ENCODE peak calls at places on chromosomes 7 and 10, in six cellular contexts. O is RWPE1; S is activated naive CD4-positive, alpha-beta T cell; H is DMS53; J is tibial artery; T is stimulated activated CD4-positive, alpha-beta T cell treated with anti-CD3 and anti-CD28 coated beads, TNF-alpha, amount 100 ng/mL, for 24 hours. N is an unnamed sample.

GRCh38 chr7:100486753-100487446 is 3.2 kb downstream of the NYAP1 start:
- DNase-seq in O (peak; percentile 40), S (no peak), H (peak; percentile 73), J (no peak), T (no peak), N (no peak)

GRCh38 chr10:88848499-88848898 is 3.1 kb downstream of the ANKRD22 start:
- DNase-seq in O (peak; percentile 56), S (no peak), H (peak; percentile 44), J (no peak), T (no peak), N (no peak)

GRCh38 chr10:93126484-93127052 is 52.9 kb downstream of the CYP26A1 start:
- DNase-seq in O (no peak), S (no peak), H (peak; percentile 46), J (no peak), T (no peak), N (no peak)

GRCh38 chr7:27899601-27900000 is 159.6 kb downstream of the TAX1BP1 start:
- DNase-seq in O (no peak), S (no peak), H (no peak), J (no peak), T (peak; percentile 6), N (no peak)

GRCh38 chr10:69421611-69422308 is 5.0 kb upstream of the TACR2 start:
- DNase-seq in O (no peak), S (no peak), H (peak; percentile 98), J (no peak), T (no peak), N (no peak)

GRCh38 chr7:134932707-134933370 is 53.5 kb upstream of the AGBL3 start:
- DNase-seq in O (no peak), S (no peak), H (no peak), J (peak; percentile 91), T (no peak), N (no peak)

GRCh38 chr7:16753932-16754571 is 497 bp downstream of the TSPAN13 start:
- DNase-seq in O (peak; percentile 41), S (no peak), H (peak; percentile 78), J (no peak), T (peak; percentile 8), N (no peak)

GRCh38 chr7:27182861-27183681 is 2.0 kb downstream of the HOXA11 start:
- DNase-seq in O (no peak), S (no peak), H (peak; percentile 70), J (peak; percentile 66), T (no peak), N (no peak)

GRCh38 chr10:120456143-120456625 is 843 bp upstream of the PLPP4 start:
- DNase-seq in O (no peak), S (no peak), H (no peak), J (no peak), T (no peak), N (no peak)

GRCh38 chr10:112649492-112650152 is 202.6 kb downstream of the VTI1A start:
- DNase-seq in O (no peak), S (no peak), H (no peak), J (no peak), T (no peak), N (no peak)

GRCh38 chr10:122299423-122300075 is 28.5 kb downstream of the BTBD16 start:
- DNase-seq in O (no peak), S (no peak), H (no peak), J (no peak), T (no peak), N (no peak)

GRCh38 chr10:61628875-61629513 is 33.7 kb upstream of the CABCOCO1 start:
- DNase-seq in O (peak; percentile 81), S (no peak), H (no peak), J (no peak), T (no peak), N (peak; percentile 84)

GRCh38 chr7:101702362-101702850 is 73.3 kb upstream of the MYL10 start:
- DNase-seq in O (no peak), S (no peak), H (peak; percentile 32), J (no peak), T (no peak), N (no peak)

GRCh38 chr10:7340179-7340874 is 70.5 kb downstream of the SFMBT2 start:
- DNase-seq in O (no peak), S (no peak), H (no peak), J (no peak), T (no peak), N (no peak)

GRCh38 chr7:139883814-139884213 is 54.8 kb downstream of the TBXAS1 start:
- DNase-seq in O (no peak), S (no peak), H (no peak), J (no peak), T (no peak), N (no peak)

GRCh38 chr7:37901890-37902524 is 14.6 kb downstream of the SFRP4 start:
- DNase-seq in O (peak; percentile 11), S (no peak), H (no peak), J (no peak), T (no peak), N (no peak)